ENCODE peak calls at places on chromosome X, in seven cellular contexts. L is foreskin melanocyte; U is T-cell; S is activated CD4-positive, alpha-beta T cell treated with anti-CD3 and anti-CD28 coated beads, Interleukin-2, amount 50 U/mL, for 1 hour; B is SW480; A is NCI-H1694; E is body of pancreas. J is an unnamed sample.
A peak's percentile ranks its signal among the peaks of the same experiment; 100 is the strongest.

GRCh38 chrX:110081740-110082139 is 78.8 kb downstream of the TMEM164 start:
- DNase-seq in L (no peak), U (no peak), E (peak; percentile 50), B (no peak), A (peak; percentile 34), S (no peak), J (no peak)

GRCh38 chrX:133908223-133908622 is 77.2 kb downstream of the GPC3 start:
- DNase-seq in L (no peak), A (no peak), S (no peak), E (no peak), U (no peak), B (no peak), J (no peak)

GRCh38 chrX:72392816-72393800 is 87.4 kb upstream of the CITED1 start:
- DNase-seq in U (no peak), L (no peak), A (no peak), B (no peak), E (no peak), S (no peak), J (no peak)

GRCh38 chrX:132480581-132481203 is 8.1 kb downstream of the MBNL3 start:
- DNase-seq in U (peak; percentile 38), S (peak; percentile 19), A (no peak), B (peak; percentile 94), L (peak; percentile 94), E (peak; percentile 61), J (peak; percentile 29)

GRCh38 chrX:24204331-24204730 is 54.8 kb downstream of the ZFX start:
- DNase-seq in S (no peak), B (no peak), A (no peak), U (no peak), E (no peak), L (no peak), J (peak; percentile 6)

GRCh38 chrX:66902081-66902480 is 263.2 kb upstream of the EDA2R start:
- DNase-seq in B (no peak), L (no peak), E (no peak), A (no peak), S (no peak), U (no peak), J (no peak)

GRCh38 chrX:45428816-45429215 is 228.1 kb upstream of the DIPK2B start:
- DNase-seq in A (no peak), E (no peak), B (no peak), U (no peak), L (no peak), S (no peak), J (peak; percentile 3)

GRCh38 chrX:154730271-154730883 is 20.5 kb downstream of the GAB3 start:
- DNase-seq in B (no peak), U (no peak), L (no peak), A (no peak), E (peak; percentile 41), S (no peak), J (peak; percentile 27)

GRCh38 chrX:129522184-129523059 is 868 bp downstream of the SMARCA1 start:
- DNase-seq in L (no peak), A (peak; percentile 38), U (no peak), B (peak; percentile 69), S (peak; percentile 0), E (peak; percentile 62), J (peak; percentile 76)

GRCh38 chrX:94662665-94663064 is 988.7 kb downstream of the FAM133A start:
- DNase-seq in E (peak; percentile 4), A (no peak), L (no peak), U (no peak), S (no peak), B (no peak), J (no peak)

GRCh38 chrX:51876441-51876840 is 17.0 kb upstream of the MAGED1 start:
- DNase-seq in E (no peak), S (no peak), U (no peak), B (no peak), A (no peak), L (no peak), J (peak; percentile 38)

GRCh38 chrX:84993150-84993549 is 10.5 kb upstream of the APOOL start:
- DNase-seq in S (no peak), A (no peak), B (no peak), E (no peak), U (no peak), L (no peak), J (no peak)

GRCh38 chrX:149853925-149854324 is 27.1 kb upstream of the MAGEA8 start:
- DNase-seq in S (no peak), L (no peak), B (no peak), U (no peak), A (no peak), E (no peak), J (no peak)

GRCh38 chrX:16429391-16429790 is 220.6 kb upstream of the S100G start:
- DNase-seq in L (no peak), S (no peak), E (no peak), U (no peak), B (no peak), A (no peak), J (peak; percentile 5)

GRCh38 chrX:39883664-39884063 is 214.1 kb downstream of the BCOR start:
- DNase-seq in S (no peak), E (no peak), U (no peak), B (no peak), L (no peak), A (no peak), J (no peak)

GRCh38 chrX:109537324-109537665 is 651 bp downstream of the NXT2 start:
- DNase-seq in B (peak; percentile 41), S (no peak), L (no peak), A (no peak), E (peak; percentile 82), U (no peak), J (peak; percentile 13)

GRCh38 chrX:121642415-121642814 is 595.0 kb downstream of the GLUD2 start:
- DNase-seq in S (no peak), U (no peak), E (no peak), L (no peak), B (no peak), A (no peak), J (peak; percentile 2)

GRCh38 chrX:132490086-132490419 is 1.2 kb upstream of the MBNL3 start:
- DNase-seq in L (no peak), E (no peak), U (no peak), B (peak; percentile 13), A (peak; percentile 39), S (no peak), J (no peak)

GRCh38 chrX:148134578-148134977 is 153.4 kb downstream of the FMR1NB start:
- DNase-seq in A (no peak), U (no peak), E (no peak), B (no peak), S (no peak), L (no peak), J (no peak)

GRCh38 chrX:153844509-153845082 is 14.3 kb upstream of the PDZD4 start:
- DNase-seq in E (no peak), L (no peak), S (no peak), B (no peak), A (no peak), U (no peak), J (no peak)

GRCh38 chrX:93354651-93355050 is 318.7 kb downstream of the NAP1L3 start:
- DNase-seq in A (no peak), B (no peak), L (no peak), E (no peak), U (no peak), S (no peak), J (no peak)

GRCh38 chrX:150202641-150203248 is 160.4 kb upstream of the MAMLD1 start:
- DNase-seq in B (no peak), S (no peak), U (no peak), A (no peak), E (peak; percentile 43), L (peak; percentile 19), J (peak; percentile 44)

GRCh38 chrX:50202539-50202938 is 1.7 kb upstream of the AKAP4 start:
- DNase-seq in U (no peak), L (no peak), E (no peak), B (peak; percentile 10), S (no peak), A (no peak), J (no peak)

GRCh38 chrX:13793897-13794296 is 23.0 kb downstream of the GPM6B start:
- DNase-seq in S (no peak), B (no peak), E (no peak), L (no peak), U (no peak), A (no peak), J (no peak)

GRCh38 chrX:151019837-151020236 is 36.7 kb downstream of the HMGB3 start:
- DNase-seq in S (no peak), E (no peak), U (no peak), B (no peak), L (peak; percentile 88), A (no peak), J (peak; percentile 4)

GRCh38 chrX:140509468-140510305 is 4.8 kb upstream of the SOX3 start:
- DNase-seq in U (no peak), B (no peak), S (no peak), A (no peak), L (no peak), E (no peak), J (no peak)

GRCh38 chrX:37998586-37999267 is 7.6 kb upstream of the SYTL5 start:
- DNase-seq in S (no peak), B (no peak), E (no peak), L (no peak), U (no peak), A (no peak), J (no peak)

GRCh38 chrX:131830400-131831184 is 192.5 kb upstream of the STK26 start:
- DNase-seq in A (peak; percentile 94), B (peak; percentile 96), S (peak; percentile 27), E (peak; percentile 87), U (peak; percentile 23), L (peak; percentile 72), J (peak; percentile 19)

GRCh38 chrX:47854474-47854873 is 17.8 kb downstream of the ZNF81 start:
- DNase-seq in U (peak; percentile 16), A (no peak), B (peak; percentile 7), S (peak; percentile 22), L (peak; percentile 5), E (peak; percentile 28), J (no peak)

J was measured in GM03348.